ENCODE peak calls at places on chromosome 2, in five cellular contexts. V, B, N, J and E are unnamed samples. For H3K4me1, the result is how much of the 10 kb centered on the place peaks cover.

GRCh38 chr2:159639071-159639470 is 22.7 kb upstream of the BAZ2B start:
- DNase-seq in V (no peak), B (no peak), N (no peak), J (no peak), E (peak)

GRCh38 chr2:239288951-239289481 is 111.8 kb downstream of the HDAC4 start:
- DNase-seq in V (no peak), B (peak), N (peak), J (no peak), E (no peak)

GRCh38 chr2:3956344-3956743 is 253.0 kb downstream of the DCDC2C start:
- DNase-seq in V (no peak), B (no peak), N (peak), J (no peak), E (no peak)

GRCh38 chr2:208175069-208175842 is 11.9 kb upstream of the CRYGA start:
- DNase-seq in V (peak), B (peak), N (peak), J (peak), E (peak)

GRCh38 chr2:11866358-11867335 is 120.2 kb downstream of the LPIN1 start:
- DNase-seq in V (no peak), B (no peak), N (no peak), J (no peak), E (no peak)

GRCh38 chr2:69188174-69188900 is 175.4 kb downstream of the ANTXR1 start:
- DNase-seq in V (no peak), B (no peak), N (no peak), J (no peak), E (no peak)

GRCh38 chr2:38123862-38124261 is 47.9 kb upstream of the CYP1B1 start:
- DNase-seq in V (no peak), B (no peak), N (no peak), J (no peak), E (peak)

GRCh38 chr2:62536873-62537547 is 31.0 kb upstream of the TMEM17 start:
- DNase-seq in V (no peak), B (no peak), N (no peak), J (no peak), E (no peak)

GRCh38 chr2:75428060-75428459 is 132.7 kb downstream of the EVA1A start:
- DNase-seq in V (no peak), B (no peak), N (no peak), J (no peak), E (no peak)

GRCh38 chr2:42012137-42012536 is 35.7 kb upstream of the PKDCC start:
- DNase-seq in V (no peak), B (no peak), N (no peak), J (no peak), E (no peak)

GRCh38 chr2:201440182-201440581 is 11.1 kb downstream of the TRAK2 start:
- DNase-seq in V (peak), B (no peak), N (peak), J (no peak), E (peak)

GRCh38 chr2:216372761-216373291 is 543 bp upstream of the MARCHF4 start:
- DNase-seq in V (no peak), B (peak), N (no peak), J (no peak), E (peak)

GRCh38 chr2:236718207-236718992 is 148.8 kb downstream of the ACKR3 start:
- DNase-seq in V (no peak), B (no peak), N (no peak), J (no peak), E (peak)

GRCh38 chr2:118667964-118668363 is 179.5 kb downstream of the EN1 start:
- DNase-seq in V (no peak), B (peak), N (no peak), J (no peak), E (no peak)

GRCh38 chr2:151691621-151692020 is 42.7 kb downstream of the NEB start:
- DNase-seq in V (no peak), B (no peak), N (no peak), J (no peak), E (no peak)

GRCh38 chr2:68645523-68645922 is 2.1 kb downstream of the PROKR1 start:
- DNase-seq in V (no peak), B (peak), N (no peak), J (no peak), E (no peak)

GRCh38 chr2:74573747-74574562 is 19.4 kb downstream of the DOK1 start:
- DNase-seq in V (no peak), B (peak), N (no peak), J (no peak), E (no peak)

GRCh38 chr2:238427435-238428162 is 872 bp downstream of the ASB1 start:
- DNase-seq in V (no peak), B (peak), N (no peak), J (no peak), E (peak)

GRCh38 chr2:127175821-127176354 is 44.2 kb downstream of the CYP27C1 start:
- DNase-seq in V (no peak), B (peak), N (no peak), J (no peak), E (no peak)

GRCh38 chr2:10329880-10330699 is 27.4 kb downstream of the HPCAL1 start:
- DNase-seq in V (no peak), B (peak), N (no peak), J (peak), E (no peak)

GRCh38 chr2:23616630-23617029 is 231.7 kb downstream of the KLHL29 start:
- DNase-seq in V (no peak), B (no peak), N (no peak), J (no peak), E (no peak)

GRCh38 chr2:109396338-109397180 is 217.2 kb downstream of the SEPTIN10 start:
- DNase-seq in V (no peak), B (no peak), N (no peak), J (no peak), E (no peak)

GRCh38 chr2:240519396-240520142 is 38.2 kb downstream of the ANKMY1 start:
- DNase-seq in V (no peak), B (peak), N (no peak), J (no peak), E (no peak)

GRCh38 chr2:16336916-16337315 is 328.7 kb downstream of the CYRIA start:
- DNase-seq in V (no peak), B (no peak), N (no peak), J (no peak), E (no peak)

GRCh38 chr2:138762515-138762914 is 17.7 kb downstream of the NXPH2 start:
- DNase-seq in V (no peak), B (no peak), N (no peak), J (no peak), E (no peak)

DNA sequence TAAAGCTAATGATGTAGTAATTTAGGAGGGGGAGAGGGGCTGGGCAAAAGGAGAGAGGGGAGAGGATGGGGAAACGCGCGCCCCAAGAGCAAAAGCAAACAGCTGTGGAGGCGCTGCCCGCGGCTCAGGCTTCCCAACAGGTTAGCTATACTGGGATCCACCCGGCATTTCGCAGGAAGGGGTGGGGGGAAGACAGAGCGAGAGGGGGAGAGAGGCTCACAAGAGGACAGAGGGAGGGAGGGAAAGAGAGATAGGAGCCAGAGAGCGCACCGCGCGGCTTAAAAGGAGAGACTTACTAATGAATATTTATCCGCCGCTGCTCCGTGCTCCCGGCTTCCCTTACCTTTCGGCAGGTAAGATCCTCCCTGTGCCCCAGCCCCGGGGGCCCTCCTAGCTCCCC is 7.5 kb upstream of the SIX3 start:
- DNase-seq in V (no peak), B (no peak), N (peak), J (no peak), E (no peak)
- H3K4me3 ChIP-seq in V (no peak), B (no peak), N (peak), J (peak), E (no peak)

GRCh38 chr2:136383161-136383560 is 265.2 kb upstream of the CXCR4 start:
- DNase-seq in V (no peak), B (no peak), N (no peak), J (no peak), E (no peak)

GRCh38 chr2:136386046-136386445 is 268.1 kb upstream of the CXCR4 start:
- DNase-seq in V (no peak), B (peak), N (no peak), J (no peak), E (no peak)

GRCh38 chr2:136381245-136381644 is 263.3 kb upstream of the CXCR4 start:
- DNase-seq in V (no peak), B (no peak), N (no peak), J (no peak), E (no peak)

GRCh38 chr2:136381722-136382633 is 264.0 kb upstream of the CXCR4 start:
- DNase-seq in V (no peak), B (no peak), N (no peak), J (no peak), E (no peak)

GRCh38 chr2:136384541-136385303 is 266.8 kb upstream of the CXCR4 start:
- DNase-seq in V (peak), B (peak), N (peak), J (peak), E (peak)
- H3K4me1 ChIP-seq in V (under half), B (under half), N (under half), J (under half), E (under half)

DNA sequence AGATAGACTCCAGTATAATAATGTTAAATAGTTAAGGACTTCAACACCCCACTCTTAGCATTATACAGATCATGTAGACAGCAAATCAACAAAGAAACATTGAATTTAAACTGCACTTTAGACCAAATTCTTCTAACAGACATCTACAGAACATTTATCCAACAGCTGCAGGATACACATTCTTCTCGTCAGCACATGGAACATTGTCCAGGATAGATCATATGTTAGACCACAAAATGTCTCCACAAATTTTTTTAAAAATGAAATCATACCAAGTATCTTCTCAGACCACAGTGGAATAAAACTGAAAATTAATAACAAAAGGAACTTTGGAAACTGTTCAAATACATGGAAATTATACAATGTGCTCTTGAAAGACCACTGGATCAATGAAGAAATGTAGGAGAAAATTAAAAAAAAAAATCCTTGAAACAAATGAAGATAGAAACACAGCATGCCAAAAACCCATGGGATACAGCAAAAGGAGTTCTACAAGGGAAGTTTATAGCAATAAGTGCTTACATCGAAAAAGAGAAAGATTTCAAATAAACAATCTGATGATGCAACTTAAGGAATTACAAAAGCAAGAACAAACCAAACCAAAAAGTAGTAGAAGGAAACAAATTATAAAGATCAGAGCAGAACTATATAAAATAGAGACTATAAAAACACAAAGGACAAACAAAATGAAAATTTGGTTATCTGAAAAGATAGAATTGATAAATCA is 12.3 kb upstream of the SPP2 start:
- DNase-seq in V (no peak), B (no peak), N (no peak), J (no peak), E (no peak)
- H3K9ac ChIP-seq in V (no peak), B (no peak), N (no peak), J (no peak), E (no peak)

DNA sequence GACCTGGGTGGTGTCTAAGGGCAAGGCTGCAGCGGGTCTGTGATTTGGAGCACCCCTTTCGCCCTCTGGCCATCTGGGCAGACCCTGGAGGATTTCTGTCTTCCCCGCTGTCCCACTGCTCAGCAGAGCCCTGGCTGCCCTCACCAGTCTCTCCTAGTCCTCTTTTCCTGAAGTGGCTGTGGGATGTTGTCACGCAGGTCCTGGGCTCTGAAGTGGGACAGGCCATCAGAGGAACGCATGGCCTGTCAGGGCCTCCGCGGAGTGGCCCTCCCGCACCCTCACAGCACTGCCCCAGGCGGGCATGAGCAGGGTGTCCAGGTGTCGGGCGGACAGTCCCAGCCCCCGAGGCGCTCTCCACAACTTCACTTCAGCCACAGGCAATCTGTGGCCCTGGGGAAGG is 1.1 kb upstream of the TMEM185B start:
- DNase-seq in V (no peak), B (no peak), N (no peak), J (no peak), E (no peak)
- H3K4me3 ChIP-seq in V (peak), B (no peak), N (peak), J (peak), E (no peak)

GRCh38 chr2:100259106-100259505 is 63.2 kb downstream of the LONRF2 start:
- DNase-seq in V (no peak), B (no peak), N (no peak), J (no peak), E (no peak)

GRCh38 chr2:100262043-100262442 is 60.3 kb downstream of the LONRF2 start:
- DNase-seq in V (no peak), B (no peak), N (no peak), J (no peak), E (no peak)

GRCh38 chr2:100262555-100263320 is 59.6 kb downstream of the LONRF2 start:
- DNase-seq in V (peak), B (peak), N (peak), J (peak), E (peak)

GRCh38 chr2:100259991-100260390 is 62.3 kb downstream of the LONRF2 start:
- DNase-seq in V (no peak), B (no peak), N (no peak), J (no peak), E (no peak)

DNA sequence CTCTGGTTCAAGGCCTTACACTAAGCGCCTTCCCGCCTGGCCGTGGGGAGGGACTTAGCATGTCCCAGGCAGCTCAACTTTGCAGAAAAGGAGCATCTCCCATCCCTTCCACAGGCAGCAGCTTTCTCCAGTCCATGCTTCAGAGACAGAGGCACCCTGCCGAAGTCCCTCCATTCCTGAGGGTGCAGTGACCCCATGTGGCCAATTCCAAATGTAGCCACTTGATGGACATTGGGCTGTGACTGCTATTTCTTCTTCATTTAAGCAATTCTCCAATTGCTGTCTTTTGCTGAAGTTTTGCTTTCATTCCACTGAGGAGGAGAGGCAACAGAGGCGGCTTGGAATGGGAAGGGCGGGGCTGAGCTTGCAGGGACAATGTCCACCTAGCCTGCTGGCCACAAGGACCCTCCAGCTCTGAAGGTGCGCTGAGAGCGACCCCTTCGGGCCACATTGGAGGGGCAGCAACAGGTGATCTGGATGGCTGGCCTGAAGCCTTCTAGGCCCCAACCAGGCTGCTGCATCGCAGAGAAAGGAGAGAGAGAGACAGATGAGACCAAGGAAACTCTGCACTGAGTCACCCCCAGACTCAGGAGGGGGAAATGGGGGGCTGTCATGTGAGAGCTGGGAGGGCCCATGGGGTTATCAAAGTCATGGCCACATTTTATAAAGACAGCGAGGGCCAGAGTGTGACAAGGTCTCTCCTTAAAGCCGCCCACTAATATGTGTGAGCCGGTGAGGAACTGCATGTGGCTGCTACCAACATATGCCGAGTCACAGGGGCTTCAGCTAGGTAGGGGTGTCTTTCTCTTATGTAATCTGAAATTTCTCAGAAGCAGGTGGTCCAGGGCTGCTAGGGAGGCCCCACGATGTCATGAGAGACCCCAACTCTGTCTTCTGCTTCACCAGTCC is 61.3 kb downstream of the LONRF2 start:
- DNase-seq in V (peak), B (peak), N (peak), J (peak), E (peak)
- H3K4me1 ChIP-seq in V (under half), B (under half), N (under half), J (under half), E (under half)

GRCh38 chr2:212897296-212897695 is 254.1 kb downstream of the IKZF2 start:
- DNase-seq in V (no peak), B (peak), N (no peak), J (no peak), E (no peak)

GRCh38 chr2:212891580-212891979 is 259.8 kb downstream of the IKZF2 start:
- DNase-seq in V (no peak), B (no peak), N (no peak), J (no peak), E (no peak)

GRCh38 chr2:212894026-212894425 is 257.4 kb downstream of the IKZF2 start:
- DNase-seq in V (no peak), B (no peak), N (no peak), J (no peak), E (no peak)

GRCh38 chr2:212893216-212893615 is 258.2 kb downstream of the IKZF2 start:
- DNase-seq in V (no peak), B (no peak), N (no peak), J (no peak), E (no peak)

DNA sequence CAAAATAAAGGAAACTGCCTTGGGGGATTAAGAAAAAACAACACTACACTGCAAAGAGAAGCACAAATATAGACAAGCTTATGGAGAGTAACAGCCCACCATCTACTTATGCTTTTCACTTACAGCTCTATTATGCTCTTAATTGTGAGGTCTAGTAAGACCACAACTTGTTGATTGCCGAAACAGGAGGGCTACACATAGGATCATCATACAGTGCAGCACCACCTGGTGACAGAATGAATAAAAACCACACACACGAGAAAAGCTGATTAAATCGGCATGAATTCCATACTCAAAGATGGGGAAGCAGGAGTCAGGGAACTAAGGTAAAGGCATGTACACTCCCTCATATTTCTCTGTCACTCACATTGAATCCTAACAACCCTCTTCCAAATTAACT is 259.2 kb downstream of the IKZF2 start:
- DNase-seq in V (peak), B (peak), N (peak), J (peak), E (peak)
- H3K9ac ChIP-seq in V (no peak), B (no peak), N (no peak), J (no peak), E (no peak)

DNA sequence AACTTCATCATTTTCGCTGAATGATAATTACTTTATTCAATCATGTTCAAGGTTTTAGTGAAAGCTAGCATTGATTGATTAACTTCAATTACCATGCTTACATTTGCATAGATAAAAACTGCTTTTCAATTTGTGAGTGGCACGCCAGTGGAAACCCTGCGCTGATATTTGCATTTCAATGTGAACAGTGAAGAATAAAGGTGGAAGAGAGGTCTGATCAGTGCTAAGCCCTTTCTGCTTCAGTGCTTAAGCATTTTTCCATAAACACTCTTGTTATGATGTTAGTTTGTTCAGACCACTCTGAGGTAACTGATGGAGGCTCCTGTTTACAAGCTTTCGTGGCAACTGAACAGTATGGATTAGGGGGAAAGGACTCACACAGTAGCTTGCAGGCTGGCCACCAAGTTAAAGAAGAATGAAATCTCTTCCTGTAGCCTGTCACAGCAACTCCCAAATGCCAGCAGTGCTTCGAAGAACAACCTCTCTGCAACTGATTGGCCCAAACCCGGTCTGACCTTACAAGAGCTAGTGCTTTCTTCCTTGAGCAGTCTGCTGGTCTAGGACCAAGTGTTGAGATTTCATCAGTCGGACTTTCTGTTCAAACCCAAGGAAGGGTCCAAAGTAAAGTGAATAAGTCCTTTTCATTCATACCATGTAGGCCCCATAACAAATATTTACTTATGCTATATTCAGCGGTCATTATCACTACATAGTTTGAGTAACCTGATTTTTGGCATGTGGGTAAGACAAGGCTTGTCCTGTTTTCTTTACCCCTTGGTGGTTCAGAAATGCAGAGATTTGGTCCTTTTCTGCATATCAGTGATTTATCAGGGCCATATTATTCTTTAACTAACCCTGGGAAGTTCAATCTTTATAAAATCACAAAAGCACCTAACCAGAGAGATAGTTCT is 157.1 kb downstream of the GPD2 start:
- DNase-seq in V (no peak), B (no peak), N (no peak), J (peak), E (no peak)
- H3K4me3 ChIP-seq in V (no peak), B (no peak), N (no peak), J (no peak), E (no peak)

GRCh38 chr2:56040189-56040588 is 116.6 kb upstream of the EFEMP1 start:
- DNase-seq in V (no peak), B (no peak), N (no peak), J (no peak), E (no peak)
- H3K4me1 ChIP-seq in V (under half), B (under half), N (under half), J (under half), E (under half)

GRCh38 chr2:25316101-25316500 is 25.6 kb downstream of the DNMT3A start:
- DNase-seq in V (no peak), B (no peak), N (no peak), J (no peak), E (no peak)
- H3K9ac ChIP-seq in V (no peak), B (no peak), N (no peak), J (no peak), E (no peak)